ENCODE peak calls at places on chromosomes 16 and 17, in seven cellular contexts. W is fibroblast of mammary gland, I is progenitor cell of endocrine pancreas, S is heart right ventricle, X is HCT116, B is neural crest cell, Y is colonic mucosa. Z is an unnamed sample.

GRCh38 chr17:44892250-44892649 is 7.0 kb downstream of the EFTUD2 start:
- DNase-seq in Y (no peak), I (no peak), W (no peak), B (no peak), S (no peak), X (no peak), Z (no peak)

GRCh38 chr17:45231481-45232116 is 9.9 kb downstream of the FMNL1 start:
- DNase-seq in Y (no peak), B (no peak), I (no peak), W (no peak), X (no peak), S (peak; percentile 39), Z (no peak)

GRCh38 chr16:824601-825000 is 24.1 kb upstream of the GNG13 start:
- DNase-seq in S (no peak), I (no peak), X (no peak), B (no peak), Y (no peak), W (no peak), Z (no peak)

GRCh38 chr16:51393381-51394005 is 242.4 kb upstream of the SALL1 start:
- DNase-seq in Y (no peak), W (peak; percentile 74), B (no peak), X (no peak), S (no peak), I (no peak), Z (peak; percentile 19)

GRCh38 chr17:46889992-46890564 is 32.9 kb upstream of the GOSR2 start:
- DNase-seq in B (no peak), W (no peak), S (no peak), I (no peak), X (no peak), Y (no peak), Z (no peak)

GRCh38 chr17:35312790-35313711 is 60.4 kb downstream of the SLFN11 start:
- DNase-seq in Y (peak; percentile 45), I (no peak), S (peak; percentile 33), B (peak; percentile 7), X (peak; percentile 37), W (peak; percentile 76), Z (peak; percentile 49)

GRCh38 chr16:83344014-83344413 is 463.8 kb upstream of the HSBP1 start:
- DNase-seq in B (no peak), I (no peak), W (peak; percentile 88), S (no peak), Y (no peak), X (no peak), Z (peak; percentile 96)

GRCh38 chr17:66309793-66310192 is 7.4 kb downstream of the PRKCA start:
- DNase-seq in I (no peak), X (no peak), W (no peak), B (no peak), Y (no peak), S (no peak), Z (no peak)

GRCh38 chr16:8887952-8888560 is 5.9 kb downstream of the LITAFD start:
- DNase-seq in Y (no peak), B (no peak), I (no peak), W (peak; percentile 83), X (no peak), S (peak; percentile 81), Z (peak; percentile 48)

GRCh38 chr16:54351171-54351570 is 64.6 kb upstream of the IRX3 start:
- DNase-seq in S (no peak), B (no peak), Y (no peak), I (no peak), W (no peak), X (no peak), Z (no peak)

GRCh38 chr16:23952128-23953041 is 116.6 kb downstream of the PRKCB start:
- DNase-seq in X (no peak), W (peak; percentile 1), B (no peak), S (no peak), Y (peak; percentile 22), I (no peak), Z (peak; percentile 14)

GRCh38 chr17:79435296-79435695 is 175.6 kb downstream of the RBFOX3 start:
- DNase-seq in S (no peak), X (no peak), W (no peak), Y (no peak), B (no peak), I (no peak), Z (no peak)

GRCh38 chr17:27529230-27529796 is 73.1 kb downstream of the KSR1 start:
- DNase-seq in I (no peak), X (no peak), W (no peak), Y (no peak), B (no peak), S (no peak), Z (no peak)

GRCh38 chr16:68445458-68445857 is 2.9 kb downstream of the SMPD3 start:
- DNase-seq in S (no peak), X (peak; percentile 43), Y (peak; percentile 81), B (peak; percentile 64), I (peak; percentile 17), W (peak; percentile 44), Z (peak; percentile 25)
- TF ChIP-seq CTCF in S (peak; percentile 32), X (peak; percentile 87), Y (peak; percentile 45), B (peak; percentile 62), I (peak; percentile 49), W (peak; percentile 59), Z (peak; percentile 66)

GRCh38 chr17:2710075-2710803 is 1.3 kb downstream of the CLUH start:
- DNase-seq in X (no peak), W (peak; percentile 28), S (no peak), I (no peak), B (no peak), Y (no peak), Z (no peak)
- TF ChIP-seq CTCF in X (no peak), W (no peak), S (no peak), I (no peak), B (no peak), Y (no peak), Z (no peak)

GRCh38 chr16:73053038-73053378 is 5.1 kb upstream of the ZFHX3 start:
- DNase-seq in W (no peak), Y (no peak), S (no peak), I (no peak), X (no peak), B (no peak), Z (no peak)
- TF ChIP-seq CTCF in W (no peak), Y (no peak), S (no peak), I (no peak), X (no peak), B (no peak), Z (no peak)

GRCh38 chr17:75465039-75465438 is 8.6 kb downstream of the TMEM94 start:
- DNase-seq in I (no peak), X (no peak), W (no peak), S (no peak), B (no peak), Y (no peak), Z (no peak)
- TF ChIP-seq CTCF in I (no peak), X (no peak), W (no peak), S (no peak), B (no peak), Y (no peak), Z (no peak)

GRCh38 chr16:71536752-71537499 is 10.7 kb downstream of the CHST4 start:
- DNase-seq in S (no peak), X (no peak), B (no peak), Y (no peak), W (no peak), I (no peak), Z (no peak)

GRCh38 chr16:71547168-71547567 is 20.9 kb downstream of the CHST4 start:
- DNase-seq in Y (no peak), S (no peak), X (no peak), B (no peak), W (no peak), I (no peak), Z (no peak)

GRCh38 chr16:71537643-71538042 is 11.4 kb downstream of the CHST4 start:
- DNase-seq in W (peak; percentile 47), X (peak; percentile 50), B (peak; percentile 5), Y (peak; percentile 44), S (no peak), I (peak; percentile 32), Z (peak; percentile 38)

DNA sequence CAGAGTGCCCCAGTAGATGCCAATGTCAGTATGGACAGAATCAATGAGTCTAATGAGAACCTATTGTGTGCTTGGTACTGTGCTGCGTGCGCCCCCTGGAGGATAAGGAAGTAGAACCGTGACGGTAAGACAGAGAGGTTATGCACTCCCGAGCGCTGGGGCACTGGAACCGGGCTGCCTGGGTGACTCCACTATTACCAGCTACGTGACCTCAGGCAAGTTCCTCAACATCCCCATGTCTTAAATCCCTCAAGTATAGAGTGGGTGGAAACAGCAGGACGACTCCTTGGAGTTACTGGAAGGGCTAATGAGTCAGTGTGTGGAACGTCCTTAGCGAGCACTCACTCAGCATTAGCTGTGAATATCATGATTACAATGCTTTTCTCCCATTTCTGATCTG is 16.2 kb downstream of the CHST4 start:
- DNase-seq in Y (peak; percentile 68), S (peak; percentile 22), X (peak; percentile 60), B (peak; percentile 40), W (peak; percentile 47), I (peak; percentile 18), Z (peak; percentile 28)
- TF ChIP-seq CTCF in Y (peak; percentile 22), S (peak; percentile 49), X (peak; percentile 84), B (peak; percentile 63), W (peak; percentile 67), I (peak; percentile 60), Z (peak; percentile 69)